ENCODE peak calls at places on chromosomes 5 and 9, in seven cellular contexts. One of them, this sample, is unnamed.

GRCh38 chr5:175212203-175212602 is 231.8 kb downstream of the DRD1 start:
- DNase-seq in nephron progenitor cell: peak; percentile 18
- DNase-seq in heart left ventricle: no peak
- DNase-seq in breast epithelium: no peak
- DNase-seq in RWPE1: no peak
- DNase-seq in HEK293T: no peak
- DNase-seq in activated T-helper 1 cell treated with Interleukin-2 at 50 U/mL for 16 hours: no peak
- DNase-seq in this sample: no peak

GRCh38 chr5:68464424-68464823 is 248.9 kb downstream of the PIK3R1 start:
- DNase-seq in nephron progenitor cell: no peak
- DNase-seq in heart left ventricle: no peak
- DNase-seq in breast epithelium: no peak
- DNase-seq in RWPE1: peak; percentile 38
- DNase-seq in HEK293T: no peak
- DNase-seq in activated T-helper 1 cell treated with Interleukin-2 at 50 U/mL for 16 hours: no peak
- DNase-seq in this sample: peak; percentile 16

GRCh38 chr5:106121972-106122605 is 1548.6 kb downstream of the EFNA5 start:
- DNase-seq in nephron progenitor cell: peak; percentile 54
- DNase-seq in heart left ventricle: no peak
- DNase-seq in breast epithelium: no peak
- DNase-seq in RWPE1: peak; percentile 68
- DNase-seq in HEK293T: peak; percentile 71
- DNase-seq in activated T-helper 1 cell treated with Interleukin-2 at 50 U/mL for 16 hours: no peak
- DNase-seq in this sample: peak; percentile 64

GRCh38 chr5:136249678-136250266 is 56.8 kb upstream of the SMIM32 start:
- DNase-seq in nephron progenitor cell: peak; percentile 69
- DNase-seq in heart left ventricle: peak; percentile 51
- DNase-seq in breast epithelium: peak; percentile 30
- DNase-seq in RWPE1: peak; percentile 68
- DNase-seq in HEK293T: peak; percentile 71
- DNase-seq in activated T-helper 1 cell treated with Interleukin-2 at 50 U/mL for 16 hours: no peak
- DNase-seq in this sample: peak; percentile 35

GRCh38 chr5:119402555-119402954 is 46.7 kb downstream of the TNFAIP8 start:
- DNase-seq in nephron progenitor cell: no peak
- DNase-seq in heart left ventricle: no peak
- DNase-seq in breast epithelium: no peak
- DNase-seq in RWPE1: no peak
- DNase-seq in HEK293T: no peak
- DNase-seq in activated T-helper 1 cell treated with Interleukin-2 at 50 U/mL for 16 hours: no peak
- DNase-seq in this sample: no peak

GRCh38 chr9:120571443-120572257 is 8.3 kb downstream of the CDK5RAP2 start:
- DNase-seq in nephron progenitor cell: no peak
- DNase-seq in heart left ventricle: peak; percentile 83
- DNase-seq in breast epithelium: peak; percentile 83
- DNase-seq in RWPE1: no peak
- DNase-seq in HEK293T: no peak
- DNase-seq in activated T-helper 1 cell treated with Interleukin-2 at 50 U/mL for 16 hours: no peak
- DNase-seq in this sample: no peak

GRCh38 chr9:3863686-3864085 is 337.9 kb upstream of the RFX3 start:
- DNase-seq in nephron progenitor cell: no peak
- DNase-seq in heart left ventricle: no peak
- DNase-seq in breast epithelium: no peak
- DNase-seq in RWPE1: no peak
- DNase-seq in HEK293T: no peak
- DNase-seq in activated T-helper 1 cell treated with Interleukin-2 at 50 U/mL for 16 hours: no peak
- DNase-seq in this sample: no peak

GRCh38 chr5:176444742-176445141 is 3.4 kb upstream of the FAF2 start:
- DNase-seq in nephron progenitor cell: no peak
- DNase-seq in heart left ventricle: no peak
- DNase-seq in breast epithelium: no peak
- DNase-seq in RWPE1: no peak
- DNase-seq in HEK293T: no peak
- DNase-seq in activated T-helper 1 cell treated with Interleukin-2 at 50 U/mL for 16 hours: no peak
- DNase-seq in this sample: no peak

GRCh38 chr5:44387391-44387790 is 1.8 kb downstream of the FGF10 start:
- DNase-seq in nephron progenitor cell: peak; percentile 11
- DNase-seq in heart left ventricle: no peak
- DNase-seq in breast epithelium: no peak
- DNase-seq in RWPE1: no peak
- DNase-seq in HEK293T: no peak
- DNase-seq in activated T-helper 1 cell treated with Interleukin-2 at 50 U/mL for 16 hours: no peak
- DNase-seq in this sample: no peak

GRCh38 chr5:29992248-29992647 is 1201.2 kb upstream of the CDH6 start:
- DNase-seq in nephron progenitor cell: no peak
- DNase-seq in heart left ventricle: no peak
- DNase-seq in breast epithelium: no peak
- DNase-seq in RWPE1: no peak
- DNase-seq in HEK293T: no peak
- DNase-seq in activated T-helper 1 cell treated with Interleukin-2 at 50 U/mL for 16 hours: no peak
- DNase-seq in this sample: no peak

GRCh38 chr5:171863928-171864327 is 78.3 kb downstream of the SMIM23 start:
- DNase-seq in nephron progenitor cell: no peak
- DNase-seq in heart left ventricle: no peak
- DNase-seq in breast epithelium: no peak
- DNase-seq in RWPE1: peak; percentile 69
- DNase-seq in HEK293T: no peak
- DNase-seq in activated T-helper 1 cell treated with Interleukin-2 at 50 U/mL for 16 hours: no peak
- DNase-seq in this sample: peak; percentile 82

This sample was measured in trophoblast cell.